ENCODE peak calls at places on chromosomes 2 and 18, in nine cellular contexts. One of them, this sample, is unnamed.

GRCh38 chr2:240926516-240927389 is 20.6 kb downstream of the CROCC2 start:
- DNase-seq in RWPE2: no peak
- DNase-seq in glutamatergic neuron: no peak
- DNase-seq in tibial nerve: peak
- DNase-seq in AG04450: no peak
- DNase-seq in tibial artery: peak
- DNase-seq in uterus: peak
- DNase-seq in OCI-LY7: no peak
- DNase-seq in nephron progenitor cell: peak
- DNase-seq in this sample: no peak

GRCh38 chr18:7737483-7737882 is 170.4 kb downstream of the PTPRM start:
- DNase-seq in nephron progenitor cell: no peak
- DNase-seq in AG04450: no peak
- DNase-seq in glutamatergic neuron: no peak
- DNase-seq in RWPE2: no peak
- DNase-seq in tibial artery: no peak
- DNase-seq in tibial nerve: no peak
- DNase-seq in OCI-LY7: no peak
- DNase-seq in uterus: no peak
- DNase-seq in this sample: no peak

GRCh38 chr2:201942525-201942924 is 91.1 kb upstream of the FZD7 start:
- DNase-seq in nephron progenitor cell: no peak
- DNase-seq in tibial artery: no peak
- DNase-seq in glutamatergic neuron: no peak
- DNase-seq in OCI-LY7: no peak
- DNase-seq in uterus: no peak
- DNase-seq in RWPE2: no peak
- DNase-seq in AG04450: no peak
- DNase-seq in tibial nerve: no peak
- DNase-seq in this sample: no peak

GRCh38 chr2:157596992-157597681 is 31.5 kb downstream of the ACVR1C start:
- DNase-seq in AG04450: no peak
- DNase-seq in OCI-LY7: no peak
- DNase-seq in RWPE2: no peak
- DNase-seq in nephron progenitor cell: peak
- DNase-seq in uterus: no peak
- DNase-seq in glutamatergic neuron: peak
- DNase-seq in tibial artery: no peak
- DNase-seq in tibial nerve: no peak
- DNase-seq in this sample: peak

GRCh38 chr2:146220957-146221356 is 1623.9 kb upstream of the ACVR2A start:
- DNase-seq in tibial artery: no peak
- DNase-seq in uterus: no peak
- DNase-seq in nephron progenitor cell: no peak
- DNase-seq in glutamatergic neuron: no peak
- DNase-seq in RWPE2: no peak
- DNase-seq in OCI-LY7: no peak
- DNase-seq in AG04450: no peak
- DNase-seq in tibial nerve: no peak
- DNase-seq in this sample: no peak

GRCh38 chr2:66919286-66919685 is 477.8 kb upstream of the ETAA1 start:
- DNase-seq in tibial nerve: no peak
- DNase-seq in glutamatergic neuron: no peak
- DNase-seq in tibial artery: no peak
- DNase-seq in RWPE2: no peak
- DNase-seq in uterus: no peak
- DNase-seq in nephron progenitor cell: no peak
- DNase-seq in OCI-LY7: no peak
- DNase-seq in AG04450: no peak
- DNase-seq in this sample: no peak

GRCh38 chr18:70673834-70674233 is 385.0 kb downstream of the SOCS6 start:
- DNase-seq in tibial artery: no peak
- DNase-seq in glutamatergic neuron: no peak
- DNase-seq in OCI-LY7: no peak
- DNase-seq in AG04450: no peak
- DNase-seq in tibial nerve: no peak
- DNase-seq in nephron progenitor cell: no peak
- DNase-seq in RWPE2: no peak
- DNase-seq in uterus: no peak
- DNase-seq in this sample: no peak

GRCh38 chr2:75256485-75256884 is 57.2 kb upstream of the TACR1 start:
- DNase-seq in uterus: no peak
- DNase-seq in nephron progenitor cell: no peak
- DNase-seq in glutamatergic neuron: no peak
- DNase-seq in RWPE2: no peak
- DNase-seq in tibial nerve: no peak
- DNase-seq in AG04450: no peak
- DNase-seq in OCI-LY7: no peak
- DNase-seq in tibial artery: no peak
- DNase-seq in this sample: no peak

DNA sequence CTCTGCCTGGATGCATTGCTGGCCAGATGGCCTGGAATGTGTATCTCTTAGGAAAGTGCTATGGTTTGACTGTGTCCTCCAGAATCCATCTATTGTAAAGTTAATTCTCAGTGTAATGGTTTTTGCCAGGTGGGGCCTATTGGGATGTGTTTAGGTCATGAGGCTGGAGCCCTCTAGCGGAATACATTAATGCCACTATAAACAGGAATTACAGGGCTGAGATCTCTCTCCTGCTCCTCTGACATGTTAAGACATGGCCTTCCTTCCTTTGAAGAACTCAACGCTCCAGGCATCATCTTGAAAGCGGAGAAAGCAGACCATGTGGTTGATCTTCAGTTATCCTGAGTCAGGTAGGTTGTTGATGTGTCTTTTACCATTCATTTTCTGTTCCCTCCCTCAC is 276.4 kb downstream of the RPIA start:
- DNase-seq in uterus: no peak
- DNase-seq in RWPE2: no peak
- DNase-seq in glutamatergic neuron: no peak
- DNase-seq in nephron progenitor cell: no peak
- DNase-seq in OCI-LY7: no peak
- DNase-seq in tibial nerve: no peak
- DNase-seq in AG04450: no peak
- DNase-seq in tibial artery: no peak
- DNase-seq in this sample: no peak
- TF ChIP-seq CTCF in uterus: no peak
- TF ChIP-seq CTCF in RWPE2: peak
- TF ChIP-seq CTCF in glutamatergic neuron: no peak
- TF ChIP-seq CTCF in nephron progenitor cell: no peak
- TF ChIP-seq CTCF in OCI-LY7: no peak
- TF ChIP-seq CTCF in tibial nerve: no peak
- TF ChIP-seq CTCF in AG04450: peak
- TF ChIP-seq CTCF in tibial artery: no peak
- TF ChIP-seq CTCF in this sample: no peak

GRCh38 chr2:47666332-47666731 is 116.6 kb upstream of the MSH6 start:
- DNase-seq in nephron progenitor cell: no peak
- DNase-seq in tibial artery: no peak
- DNase-seq in tibial nerve: no peak
- DNase-seq in OCI-LY7: no peak
- DNase-seq in AG04450: no peak
- DNase-seq in uterus: no peak
- DNase-seq in RWPE2: no peak
- DNase-seq in glutamatergic neuron: no peak
- DNase-seq in this sample: no peak

GRCh38 chr2:47661310-47661709 is 121.6 kb upstream of the MSH6 start:
- DNase-seq in tibial artery: no peak
- DNase-seq in uterus: no peak
- DNase-seq in OCI-LY7: no peak
- DNase-seq in RWPE2: no peak
- DNase-seq in nephron progenitor cell: no peak
- DNase-seq in AG04450: no peak
- DNase-seq in tibial nerve: no peak
- DNase-seq in glutamatergic neuron: no peak
- DNase-seq in this sample: no peak

GRCh38 chr2:47662547-47662946 is 120.4 kb upstream of the MSH6 start:
- DNase-seq in tibial nerve: no peak
- DNase-seq in OCI-LY7: peak
- DNase-seq in nephron progenitor cell: no peak
- DNase-seq in AG04450: no peak
- DNase-seq in RWPE2: no peak
- DNase-seq in tibial artery: no peak
- DNase-seq in uterus: no peak
- DNase-seq in glutamatergic neuron: no peak
- DNase-seq in this sample: no peak

GRCh38 chr2:47660167-47660566 is 122.8 kb upstream of the MSH6 start:
- DNase-seq in AG04450: no peak
- DNase-seq in nephron progenitor cell: no peak
- DNase-seq in tibial artery: no peak
- DNase-seq in RWPE2: no peak
- DNase-seq in uterus: no peak
- DNase-seq in tibial nerve: no peak
- DNase-seq in OCI-LY7: no peak
- DNase-seq in glutamatergic neuron: no peak
- DNase-seq in this sample: no peak

DNA sequence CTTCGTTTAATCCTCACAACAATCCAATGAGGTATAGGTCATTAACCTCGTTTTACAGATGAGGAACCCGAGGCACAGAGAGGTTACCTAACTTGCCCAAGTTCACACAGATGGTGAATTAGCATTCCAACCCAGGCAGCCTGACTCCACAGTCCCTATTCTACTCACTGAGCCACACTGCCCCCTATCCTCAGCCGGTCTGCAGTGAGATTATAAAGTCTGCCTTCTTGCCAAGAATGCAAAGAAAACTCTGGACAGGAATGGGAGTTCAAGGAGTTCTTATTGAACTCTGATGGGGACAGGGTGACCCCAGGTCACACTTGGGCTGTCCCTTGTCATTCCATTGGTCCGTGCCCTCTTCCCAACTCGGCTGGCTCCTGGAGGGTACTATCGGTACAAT is 118.1 kb upstream of the MSH6 start:
- DNase-seq in tibial artery: no peak
- DNase-seq in tibial nerve: no peak
- DNase-seq in RWPE2: no peak
- DNase-seq in glutamatergic neuron: no peak
- DNase-seq in uterus: no peak
- DNase-seq in OCI-LY7: peak
- DNase-seq in nephron progenitor cell: no peak
- DNase-seq in AG04450: no peak
- DNase-seq in this sample: no peak
- TF ChIP-seq CTCF in tibial artery: no peak
- TF ChIP-seq CTCF in tibial nerve: no peak
- TF ChIP-seq CTCF in RWPE2: peak
- TF ChIP-seq CTCF in glutamatergic neuron: no peak
- TF ChIP-seq CTCF in uterus: no peak
- TF ChIP-seq CTCF in OCI-LY7: peak
- TF ChIP-seq CTCF in nephron progenitor cell: no peak
- TF ChIP-seq CTCF in AG04450: no peak
- TF ChIP-seq CTCF in this sample: no peak

GRCh38 chr2:166181813-166182154 is 54.0 kb upstream of the SCN1A start:
- DNase-seq in nephron progenitor cell: no peak
- DNase-seq in RWPE2: no peak
- DNase-seq in AG04450: no peak
- DNase-seq in tibial artery: no peak
- DNase-seq in tibial nerve: no peak
- DNase-seq in uterus: no peak
- DNase-seq in OCI-LY7: no peak
- DNase-seq in glutamatergic neuron: no peak
- DNase-seq in this sample: no peak

GRCh38 chr2:166184789-166185188 is 57.0 kb upstream of the SCN1A start:
- DNase-seq in tibial artery: no peak
- DNase-seq in nephron progenitor cell: no peak
- DNase-seq in tibial nerve: no peak
- DNase-seq in glutamatergic neuron: no peak
- DNase-seq in RWPE2: peak
- DNase-seq in uterus: no peak
- DNase-seq in OCI-LY7: no peak
- DNase-seq in AG04450: no peak
- DNase-seq in this sample: no peak

GRCh38 chr2:166180951-166181812 is 53.4 kb upstream of the SCN1A start:
- DNase-seq in AG04450: no peak
- DNase-seq in RWPE2: no peak
- DNase-seq in uterus: no peak
- DNase-seq in OCI-LY7: peak
- DNase-seq in glutamatergic neuron: peak
- DNase-seq in tibial nerve: peak
- DNase-seq in tibial artery: peak
- DNase-seq in nephron progenitor cell: peak
- DNase-seq in this sample: peak

GRCh38 chr2:166173263-166173662 is 45.4 kb upstream of the SCN1A start:
- DNase-seq in tibial artery: no peak
- DNase-seq in OCI-LY7: no peak
- DNase-seq in RWPE2: no peak
- DNase-seq in nephron progenitor cell: no peak
- DNase-seq in tibial nerve: no peak
- DNase-seq in AG04450: no peak
- DNase-seq in glutamatergic neuron: no peak
- DNase-seq in uterus: no peak
- DNase-seq in this sample: no peak

DNA sequence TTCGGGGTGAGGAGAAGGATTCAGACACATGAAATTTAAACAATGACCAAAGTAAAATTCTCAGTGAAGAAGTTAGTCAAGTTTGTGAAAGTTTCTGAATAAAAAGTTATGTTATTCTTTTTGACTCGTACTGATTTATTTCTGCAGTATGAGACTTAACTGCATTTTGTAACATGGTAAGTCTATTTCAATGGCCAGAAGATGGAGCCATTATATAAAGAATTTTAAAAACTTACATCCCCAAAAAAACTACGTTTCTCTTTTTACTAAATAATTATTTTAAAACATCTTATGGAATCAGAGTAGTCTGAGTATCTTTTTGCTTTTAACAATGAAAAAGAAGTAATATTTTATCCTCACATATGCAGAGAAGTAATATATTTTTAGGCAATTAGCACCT is 51.4 kb upstream of the SCN1A start:
- DNase-seq in tibial artery: no peak
- DNase-seq in glutamatergic neuron: no peak
- DNase-seq in uterus: no peak
- DNase-seq in OCI-LY7: no peak
- DNase-seq in RWPE2: no peak
- DNase-seq in nephron progenitor cell: no peak
- DNase-seq in tibial nerve: no peak
- DNase-seq in AG04450: no peak
- DNase-seq in this sample: no peak
- TF ChIP-seq CTCF in tibial artery: no peak
- TF ChIP-seq CTCF in glutamatergic neuron: no peak
- TF ChIP-seq CTCF in uterus: no peak
- TF ChIP-seq CTCF in OCI-LY7: peak
- TF ChIP-seq CTCF in RWPE2: peak
- TF ChIP-seq CTCF in nephron progenitor cell: no peak
- TF ChIP-seq CTCF in tibial nerve: no peak
- TF ChIP-seq CTCF in AG04450: peak
- TF ChIP-seq CTCF in this sample: no peak

DNA sequence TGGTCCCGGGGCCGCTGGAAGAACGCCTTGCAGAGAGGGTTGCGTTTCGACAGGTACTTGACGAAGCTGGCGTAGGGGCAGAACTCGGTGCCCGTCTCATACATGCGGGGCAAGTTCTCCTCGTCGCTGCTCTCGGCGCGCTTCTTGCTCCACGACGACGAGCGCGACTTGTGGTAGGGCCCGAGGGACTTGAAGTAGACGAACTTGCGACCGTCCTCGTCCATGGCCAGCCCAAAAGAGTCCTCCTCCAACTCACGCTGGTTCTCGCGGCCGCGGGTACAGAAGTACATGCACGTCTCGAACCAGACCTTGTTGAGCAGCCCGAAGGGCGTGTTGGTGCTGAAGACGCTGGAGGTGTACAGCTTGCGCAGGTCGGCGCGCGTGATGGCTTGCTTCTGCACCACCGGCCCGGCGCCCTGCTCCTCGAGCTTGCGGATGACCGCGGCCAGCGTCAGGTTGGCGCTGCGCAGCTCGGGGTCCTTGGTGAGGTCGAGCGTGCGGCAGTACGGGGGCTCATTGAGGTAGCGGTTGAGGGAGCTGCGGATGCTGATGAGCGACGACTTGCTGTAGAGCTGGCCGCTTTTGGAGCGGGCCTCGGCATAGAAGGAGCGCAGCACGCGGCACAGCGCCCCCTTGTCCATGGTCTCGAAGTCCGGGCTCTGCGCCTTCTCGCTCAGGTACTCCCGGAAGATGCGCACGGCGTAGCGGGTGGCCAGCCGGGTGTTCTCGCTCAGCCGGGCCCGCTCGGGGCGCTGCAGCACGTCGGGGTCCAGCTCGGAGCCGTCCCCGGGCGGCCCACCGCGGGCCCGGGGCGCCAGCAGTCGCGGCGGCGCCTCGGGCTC is 830 bp downstream of the KCTD1 start:
- DNase-seq in RWPE2: peak
- DNase-seq in tibial artery: peak
- DNase-seq in tibial nerve: peak
- DNase-seq in AG04450: peak
- DNase-seq in OCI-LY7: peak
- DNase-seq in glutamatergic neuron: peak
- DNase-seq in nephron progenitor cell: peak
- DNase-seq in uterus: peak
- DNase-seq in this sample: peak
- TF ChIP-seq CTCF in RWPE2: peak
- TF ChIP-seq CTCF in tibial artery: peak
- TF ChIP-seq CTCF in tibial nerve: peak
- TF ChIP-seq CTCF in AG04450: peak
- TF ChIP-seq CTCF in OCI-LY7: peak
- TF ChIP-seq CTCF in glutamatergic neuron: peak
- TF ChIP-seq CTCF in nephron progenitor cell: peak
- TF ChIP-seq CTCF in uterus: peak
- TF ChIP-seq CTCF in this sample: peak

This sample was measured in endothelial cell.